ENCODE peak calls at places on chromosomes 16 and 17, in ten cellular contexts. C is A673; Z is psoas muscle; H is CD4-positive, CD25-positive, alpha-beta regulatory T cell; L is SK-N-SH; I is stomach; J is RWPE1; P is RWPE2; W is upper lobe of right lung; M is A549. A is an unnamed sample.

GRCh38 chr16:56807011-56807675 is 57.9 kb upstream of the SLC12A3 start:
- DNase-seq in C (no peak), Z (no peak), H (no peak), L (no peak), I (no peak), J (no peak), P (no peak), W (no peak), M (peak), A (no peak)

GRCh38 chr16:76571755-76572154 is 294.6 kb downstream of the CNTNAP4 start:
- DNase-seq in C (no peak), Z (no peak), H (no peak), L (no peak), I (no peak), J (no peak), P (no peak), W (no peak), M (no peak), A (no peak)

GRCh38 chr16:12027091-12027490 is 50.6 kb downstream of the SNX29 start:
- DNase-seq in C (no peak), Z (no peak), H (no peak), L (peak), I (no peak), J (peak), P (peak), W (no peak), M (no peak), A (no peak)

GRCh38 chr16:23899869-23900268 is 64.1 kb downstream of the PRKCB start:
- DNase-seq in C (peak), Z (no peak), H (no peak), L (no peak), I (no peak), J (no peak), P (no peak), W (no peak), M (no peak), A (no peak)

GRCh38 chr17:48542956-48543853 is 1.7 kb downstream of the HOXB2 start:
- DNase-seq in C (peak), Z (peak), H (peak), L (peak), I (no peak), J (no peak), P (no peak), W (no peak), M (peak), A (no peak)

GRCh38 chr16:76910931-76911330 is 280.1 kb upstream of the MON1B start:
- DNase-seq in C (no peak), Z (no peak), H (no peak), L (no peak), I (no peak), J (peak), P (no peak), W (no peak), M (peak), A (no peak)

GRCh38 chr16:67561824-67562525 is 351 bp upstream of the CTCF start:
- DNase-seq in C (peak), Z (peak), H (peak), L (peak), I (peak), J (peak), P (peak), W (peak), M (peak), A (peak)

GRCh38 chr17:63024716-63025115 is 58.7 kb downstream of the TANC2 start:
- DNase-seq in C (no peak), Z (no peak), H (no peak), L (no peak), I (no peak), J (no peak), P (no peak), W (no peak), M (no peak), A (no peak)

GRCh38 chr16:87713469-87714229 is 52.1 kb downstream of the KLHDC4 start:
- DNase-seq in C (no peak), Z (no peak), H (no peak), L (no peak), I (no peak), J (no peak), P (no peak), W (no peak), M (no peak), A (peak)

GRCh38 chr16:68416057-68417046 is 32.0 kb downstream of the SMPD3 start:
- DNase-seq in C (no peak), Z (no peak), H (no peak), L (no peak), I (peak), J (no peak), P (no peak), W (no peak), M (no peak), A (no peak)

GRCh38 chr16:85632709-85633437 is 19.8 kb downstream of the GSE1 start:
- DNase-seq in C (no peak), Z (no peak), H (no peak), L (no peak), I (no peak), J (no peak), P (no peak), W (no peak), M (no peak), A (no peak)

GRCh38 chr17:59357929-59358328 is 26.5 kb downstream of the YPEL2 start:
- DNase-seq in C (no peak), Z (no peak), H (no peak), L (no peak), I (no peak), J (peak), P (no peak), W (no peak), M (no peak), A (no peak)

GRCh38 chr16:69327585-69328310 is 2.6 kb downstream of the PDF start:
- DNase-seq in C (no peak), Z (no peak), H (no peak), L (no peak), I (no peak), J (no peak), P (peak), W (no peak), M (no peak), A (no peak)

GRCh38 chr16:86755571-86756006 is 177.2 kb downstream of the FOXL1 start:
- DNase-seq in C (no peak), Z (peak), H (no peak), L (no peak), I (no peak), J (no peak), P (peak), W (no peak), M (no peak), A (no peak)

GRCh38 chr16:634051-634670 is 1.9 kb downstream of the METTL26 start:
- DNase-seq in C (no peak), Z (no peak), H (no peak), L (no peak), I (no peak), J (no peak), P (no peak), W (no peak), M (no peak), A (no peak)

GRCh38 chr16:56307534-56307873 is 116.2 kb downstream of the GNAO1 start:
- DNase-seq in C (no peak), Z (no peak), H (no peak), L (no peak), I (no peak), J (no peak), P (no peak), W (no peak), M (no peak), A (no peak)

GRCh38 chr17:77036841-77037381 is 103.9 kb upstream of the SEC14L1 start:
- DNase-seq in C (no peak), Z (no peak), H (no peak), L (peak), I (peak), J (peak), P (no peak), W (no peak), M (no peak), A (peak)

GRCh38 chr17:38601539-38602351 is 4.0 kb downstream of the SRCIN1 start:
- DNase-seq in C (no peak), Z (no peak), H (no peak), L (peak), I (no peak), J (no peak), P (no peak), W (no peak), M (peak), A (no peak)

GRCh38 chr16:85648070-85648714 is 35.1 kb downstream of the GSE1 start:
- DNase-seq in C (no peak), Z (no peak), H (no peak), L (no peak), I (no peak), J (no peak), P (no peak), W (no peak), M (no peak), A (no peak)

GRCh38 chr16:59192551-59193199 is 458.6 kb upstream of the GOT2 start:
- DNase-seq in C (peak), Z (no peak), H (no peak), L (peak), I (no peak), J (no peak), P (no peak), W (no peak), M (no peak), A (no peak)

GRCh38 chr16:71424626-71425025 is 17.2 kb downstream of the TLE7 start:
- DNase-seq in C (no peak), Z (no peak), H (no peak), L (no peak), I (no peak), J (no peak), P (no peak), W (peak), M (no peak), A (no peak)

GRCh38 chr17:54836723-54837462 is 63.8 kb upstream of the TOM1L1 start:
- DNase-seq in C (no peak), Z (no peak), H (no peak), L (no peak), I (no peak), J (no peak), P (no peak), W (no peak), M (no peak), A (no peak)
- H3K27ac ChIP-seq in C (no peak), Z (no peak), H (no peak), L (no peak), I (no peak), J (no peak), P (no peak), W (no peak), M (no peak), A (no peak)

GRCh38 chr17:64125937-64126336 is 4.0 kb downstream of the ERN1 start:
- DNase-seq in C (no peak), Z (no peak), H (no peak), L (no peak), I (no peak), J (no peak), P (no peak), W (no peak), M (no peak), A (no peak)
- H3K27ac ChIP-seq in C (no peak), Z (no peak), H (no peak), L (no peak), I (no peak), J (no peak), P (no peak), W (no peak), M (no peak), A (no peak)

DNA sequence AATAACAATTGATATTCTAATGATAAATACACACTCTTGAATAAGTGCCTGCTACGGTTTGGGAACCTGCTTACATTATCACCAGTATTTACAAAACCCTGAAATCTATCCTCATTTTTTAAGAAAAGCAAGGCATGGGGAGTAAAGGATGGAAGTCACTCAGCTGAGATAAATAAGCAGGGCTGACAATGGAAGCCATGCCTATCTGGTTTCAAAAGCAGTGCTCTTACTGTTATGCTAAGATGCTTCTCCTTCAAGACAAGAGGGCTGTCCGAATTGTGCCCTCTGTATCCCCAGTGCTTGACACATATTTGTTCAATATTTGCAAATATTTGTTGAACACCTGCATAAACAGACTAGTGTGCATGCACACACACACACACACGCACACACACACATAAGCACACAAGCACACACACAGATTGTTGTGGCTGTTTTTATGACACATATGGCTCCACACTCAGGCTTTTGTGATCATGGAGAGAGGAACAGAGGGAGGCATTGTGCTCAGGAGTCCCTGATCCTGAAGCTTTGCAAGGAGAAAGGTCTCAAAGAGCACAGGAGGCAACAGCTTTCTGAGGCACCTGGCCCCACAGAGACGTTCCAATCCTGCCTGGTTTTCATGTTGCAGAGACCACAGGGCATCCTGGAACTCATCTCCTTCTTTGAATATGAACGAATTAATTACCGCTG is 401.5 kb upstream of the CDH11 start:
- DNase-seq in C (no peak), Z (no peak), H (no peak), L (no peak), I (no peak), J (no peak), P (no peak), W (no peak), M (no peak), A (no peak)
- H3K27ac ChIP-seq in C (no peak), Z (no peak), H (no peak), L (no peak), I (no peak), J (no peak), P (no peak), W (no peak), M (no peak), A (no peak)

DNA sequence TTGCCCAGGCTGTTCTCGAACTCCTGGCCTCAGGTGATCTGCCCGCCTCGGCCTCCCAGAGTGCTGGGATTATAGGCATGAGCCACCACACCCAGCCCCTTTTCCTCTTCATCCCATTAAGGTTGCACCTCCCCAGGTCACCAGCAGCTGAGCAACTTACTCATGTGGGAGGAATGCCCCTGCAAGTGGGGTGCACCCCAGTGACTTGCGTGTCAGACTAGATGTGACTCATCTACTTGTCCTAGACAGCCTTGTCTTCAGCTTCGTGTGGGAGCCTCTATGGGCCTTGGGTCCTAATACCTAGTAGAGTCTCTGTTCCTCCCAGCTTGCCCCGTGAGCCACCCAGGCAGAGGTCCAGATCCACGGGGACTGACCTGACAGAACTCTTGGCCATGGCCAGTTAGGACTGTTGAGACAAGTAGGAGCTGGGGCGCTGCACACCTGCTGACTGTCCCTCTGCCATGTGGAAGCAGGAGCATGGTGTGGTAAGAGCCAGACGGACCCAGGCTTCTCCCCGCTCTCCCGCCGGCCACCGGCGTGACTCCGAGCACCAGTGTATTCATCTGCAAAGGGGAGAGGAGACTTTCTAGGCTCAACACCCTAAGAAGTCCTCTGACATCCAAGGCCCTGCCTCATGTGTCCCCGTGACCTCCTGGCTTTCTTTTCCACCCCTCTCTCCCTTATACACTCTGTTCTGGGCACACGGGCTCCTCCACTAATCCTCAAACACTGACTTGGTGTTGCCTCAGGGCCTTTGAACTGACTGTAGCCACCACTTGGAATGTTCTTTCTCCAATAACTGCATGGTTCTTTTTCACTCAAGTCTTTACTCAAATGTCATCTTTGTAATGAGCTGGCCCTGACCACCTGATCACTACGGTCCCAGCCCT is 11.6 kb upstream of the CBX4 start:
- DNase-seq in C (no peak), Z (no peak), H (no peak), L (no peak), I (no peak), J (peak), P (peak), W (no peak), M (peak), A (no peak)
- H3K27ac ChIP-seq in C (no peak), Z (no peak), H (no peak), L (no peak), I (no peak), J (peak), P (peak), W (no peak), M (peak), A (no peak)

DNA sequence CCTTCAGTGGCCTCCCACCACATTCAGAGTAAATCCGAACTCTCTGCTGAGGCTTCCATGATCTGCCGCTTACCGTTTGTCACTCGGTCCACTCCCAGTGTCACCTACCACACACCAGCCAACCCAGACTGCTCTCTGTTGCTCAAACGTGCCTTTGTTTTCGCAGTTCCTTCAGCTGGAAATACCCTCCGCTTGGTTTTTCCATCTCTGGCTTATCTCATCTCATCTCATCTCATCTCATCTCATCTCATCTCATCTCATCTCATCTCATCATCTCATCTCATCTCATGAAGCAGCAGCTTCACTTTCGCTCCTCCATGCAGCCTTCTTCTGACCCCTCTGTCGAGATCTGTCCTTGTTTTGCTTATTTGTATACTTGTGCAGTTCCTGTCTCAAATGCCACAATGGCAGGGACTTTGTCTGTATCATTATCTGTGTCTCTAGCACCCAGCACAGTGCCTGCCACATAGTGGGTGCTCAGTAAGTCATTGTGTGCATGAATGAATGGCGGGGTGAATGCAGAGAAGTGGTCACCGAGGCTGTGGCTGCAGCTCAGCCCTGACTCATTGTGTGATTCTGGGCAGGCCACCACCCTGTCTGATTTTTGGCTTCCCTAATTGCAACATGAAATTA is 3.8 kb upstream of the SNX20 start:
- DNase-seq in C (no peak), Z (no peak), H (no peak), L (no peak), I (no peak), J (no peak), P (no peak), W (no peak), M (no peak), A (peak)
- H3K27ac ChIP-seq in C (no peak), Z (no peak), H (peak), L (no peak), I (peak), J (no peak), P (no peak), W (peak), M (no peak), A (peak)

GRCh38 chr17:18237461-18237860 is 12.0 kb downstream of the LLGL1 start:
- DNase-seq in C (no peak), Z (no peak), H (no peak), L (no peak), I (no peak), J (no peak), P (no peak), W (no peak), M (no peak), A (no peak)
- H3K27ac ChIP-seq in C (no peak), Z (no peak), H (no peak), L (no peak), I (no peak), J (peak), P (no peak), W (no peak), M (no peak), A (no peak)

GRCh38 chr17:82874011-82874835 is 34.4 kb upstream of the ZNF750 start:
- DNase-seq in C (no peak), Z (peak), H (no peak), L (no peak), I (peak), J (peak), P (peak), W (peak), M (no peak), A (no peak)

GRCh38 chr17:82876602-82877391 is 37.0 kb upstream of the ZNF750 start:
- DNase-seq in C (peak), Z (peak), H (no peak), L (peak), I (peak), J (peak), P (no peak), W (peak), M (no peak), A (peak)

GRCh38 chr17:82875418-82875856 is 35.6 kb upstream of the ZNF750 start:
- DNase-seq in C (no peak), Z (no peak), H (no peak), L (no peak), I (peak), J (peak), P (peak), W (peak), M (no peak), A (no peak)

GRCh38 chr17:82878545-82878944 is 38.7 kb upstream of the ZNF750 start:
- DNase-seq in C (no peak), Z (peak), H (no peak), L (no peak), I (no peak), J (no peak), P (no peak), W (no peak), M (no peak), A (peak)

GRCh38 chr17:82876149-82876548 is 36.3 kb upstream of the ZNF750 start:
- DNase-seq in C (no peak), Z (peak), H (no peak), L (no peak), I (no peak), J (peak), P (peak), W (no peak), M (no peak), A (no peak)
- H3K27ac ChIP-seq in C (no peak), Z (peak), H (no peak), L (no peak), I (peak), J (peak), P (peak), W (peak), M (no peak), A (no peak)

GRCh38 chr16:48949636-48950035 is 332.0 kb downstream of the CBLN1 start:
- DNase-seq in C (no peak), Z (no peak), H (no peak), L (no peak), I (no peak), J (no peak), P (no peak), W (no peak), M (no peak), A (no peak)

GRCh38 chr16:48950184-48950583 is 331.5 kb downstream of the CBLN1 start:
- DNase-seq in C (no peak), Z (no peak), H (no peak), L (no peak), I (no peak), J (no peak), P (no peak), W (no peak), M (no peak), A (no peak)

GRCh38 chr16:48947371-48947713 is 334.3 kb downstream of the CBLN1 start:
- DNase-seq in C (no peak), Z (no peak), H (no peak), L (no peak), I (no peak), J (no peak), P (no peak), W (no peak), M (no peak), A (no peak)

GRCh38 chr16:48948911-48949310 is 332.7 kb downstream of the CBLN1 start:
- DNase-seq in C (no peak), Z (no peak), H (no peak), L (no peak), I (no peak), J (no peak), P (no peak), W (no peak), M (no peak), A (no peak)

DNA sequence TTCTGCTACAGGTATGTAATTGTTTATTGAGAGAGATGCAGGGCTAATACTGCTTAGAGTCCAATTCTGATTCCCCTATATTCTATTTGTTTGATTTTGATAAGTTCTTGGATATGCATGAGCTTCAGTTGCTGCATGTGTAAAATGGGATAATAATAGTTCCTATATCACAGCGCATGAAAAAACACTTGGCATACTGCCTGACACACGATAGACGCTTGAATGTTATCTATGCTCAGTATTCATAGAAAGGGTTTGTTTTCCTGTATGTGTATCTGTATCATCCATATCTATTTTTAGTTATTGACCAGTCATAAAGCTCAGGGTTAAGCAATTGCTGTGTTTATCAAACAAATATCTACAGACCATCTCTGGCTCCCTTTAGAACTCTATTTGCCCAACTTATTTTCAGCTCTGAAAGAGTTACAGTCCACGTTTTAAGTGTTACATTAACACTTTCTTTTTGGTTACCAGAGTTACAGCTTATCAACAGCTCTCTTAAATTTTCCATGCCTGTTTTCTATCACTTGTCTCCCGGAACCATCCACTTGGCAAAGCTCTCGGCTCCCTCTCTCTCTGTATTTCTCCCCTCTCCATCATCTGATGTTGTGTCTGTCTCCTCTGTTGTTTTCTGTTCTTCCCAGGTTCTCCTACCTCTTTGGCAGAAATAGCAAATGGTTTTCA is 334.8 kb downstream of the CBLN1 start:
- DNase-seq in C (no peak), Z (no peak), H (no peak), L (peak), I (no peak), J (no peak), P (no peak), W (no peak), M (no peak), A (no peak)
- H3K27ac ChIP-seq in C (no peak), Z (no peak), H (no peak), L (peak), I (no peak), J (no peak), P (no peak), W (no peak), M (no peak), A (no peak)